ENCODE peak calls at places on chromosomes 11 and 22, in nine cellular contexts. P is OCI-LY7; W is AG08396; A is germinal center; M is psoas muscle; Q is NCI-H1092; I is anterior cingulate cortex; N is stimulated activated CD8-positive, alpha-beta memory T cell treated with anti-CD3 and anti-CD28 coated beads, Interleukin-4, amount 100 ng/mL, for 24 hours; G is GM19239. U is an unnamed sample.

GRCh38 chr11:65398362-65398910 is 12.0 kb downstream of the FRMD8 start:
- DNase-seq in P (no peak), W (no peak), A (no peak), M (no peak), Q (no peak), I (no peak), N (no peak), G (no peak), U (no peak)

GRCh38 chr11:7154881-7155344 is 66.1 kb downstream of the RBMXL2 start:
- DNase-seq in P (no peak), W (no peak), A (no peak), M (no peak), Q (no peak), I (no peak), N (no peak), G (no peak), U (peak)

GRCh38 chr11:47918882-47919495 is 61.4 kb upstream of the PTPRJ start:
- DNase-seq in P (no peak), W (peak), A (no peak), M (no peak), Q (no peak), I (no peak), N (no peak), G (no peak), U (peak)

GRCh38 chr22:41762980-41763779 is 37.3 kb upstream of the CCDC134 start:
- DNase-seq in P (peak), W (no peak), A (peak), M (no peak), Q (no peak), I (no peak), N (no peak), G (no peak), U (no peak)

GRCh38 chr11:61952882-61953281 is 2.7 kb downstream of the BEST1 start:
- DNase-seq in P (no peak), W (no peak), A (no peak), M (no peak), Q (no peak), I (no peak), N (no peak), G (no peak), U (no peak)

GRCh38 chr11:6201486-6201885 is 2.5 kb downstream of the OR52W1 start:
- DNase-seq in P (no peak), W (no peak), A (no peak), M (no peak), Q (no peak), I (no peak), N (no peak), G (no peak), U (peak)

GRCh38 chr11:123838659-123839058 is 32.5 kb upstream of the OR6M1 start:
- DNase-seq in P (no peak), W (no peak), A (no peak), M (no peak), Q (no peak), I (no peak), N (no peak), G (no peak), U (no peak)

GRCh38 chr11:107477820-107478219 is 20.2 kb upstream of the CWF19L2 start:
- DNase-seq in P (no peak), W (no peak), A (no peak), M (no peak), Q (no peak), I (no peak), N (no peak), G (no peak), U (no peak)

GRCh38 chr11:50037282-50037681 is 4.6 kb downstream of the OR4C45 start:
- DNase-seq in P (no peak), W (no peak), A (no peak), M (no peak), Q (no peak), I (no peak), N (no peak), G (no peak), U (no peak)

GRCh38 chr11:101091781-101092180 is 37.8 kb downstream of the PGR start:
- DNase-seq in P (no peak), W (no peak), A (no peak), M (no peak), Q (no peak), I (no peak), N (no peak), G (no peak), U (no peak)

GRCh38 chr11:62599909-62600308 is 1.8 kb downstream of the MTA2 start:
- DNase-seq in P (no peak), W (no peak), A (no peak), M (no peak), Q (no peak), I (no peak), N (no peak), G (no peak), U (no peak)

GRCh38 chr22:28341001-28341400 is 338.6 kb downstream of the TTC28 start:
- DNase-seq in P (no peak), W (no peak), A (no peak), M (no peak), Q (no peak), I (no peak), N (no peak), G (no peak), U (peak)

GRCh38 chr22:19442166-19442565 is 5.3 kb downstream of the C22orf39 start:
- DNase-seq in P (no peak), W (no peak), A (no peak), M (no peak), Q (no peak), I (no peak), N (no peak), G (no peak), U (no peak)

GRCh38 chr22:28799834-28800307 is 498 bp downstream of the XBP1 start:
- DNase-seq in P (peak), W (peak), A (peak), M (peak), Q (no peak), I (no peak), N (no peak), G (no peak), U (peak)

GRCh38 chr11:720642-721346 is 14.8 kb downstream of the EPS8L2 start:
- DNase-seq in P (peak), W (peak), A (peak), M (peak), Q (no peak), I (no peak), N (no peak), G (no peak), U (peak)

GRCh38 chr11:131734871-131735270 is 364.5 kb downstream of the NTM start:
- DNase-seq in P (no peak), W (no peak), A (no peak), M (no peak), Q (no peak), I (no peak), N (no peak), G (no peak), U (no peak)

GRCh38 chr11:35211952-35212351 is 73.0 kb downstream of the CD44 start:
- DNase-seq in P (no peak), W (no peak), A (peak), M (no peak), Q (no peak), I (no peak), N (no peak), G (no peak), U (no peak)

GRCh38 chr11:45982656-45983470 is 60.4 kb downstream of the LARGE2 start:
- DNase-seq in P (no peak), W (peak), A (no peak), M (peak), Q (no peak), I (peak), N (peak), G (no peak), U (peak)

GRCh38 chr11:80993561-80993960 is 1552.7 kb upstream of the TENM4 start:
- DNase-seq in P (no peak), W (no peak), A (no peak), M (no peak), Q (no peak), I (no peak), N (no peak), G (no peak), U (peak)

GRCh38 chr11:70628881-70629844 is 230.8 kb downstream of the CTTN start:
- DNase-seq in P (no peak), W (peak), A (no peak), M (peak), Q (no peak), I (peak), N (no peak), G (no peak), U (no peak)

GRCh38 chr11:126815111-126815510 is 185.5 kb downstream of the KIRREL3 start:
- DNase-seq in P (no peak), W (no peak), A (no peak), M (no peak), Q (no peak), I (no peak), N (no peak), G (no peak), U (peak)